ENCODE peak calls at places on chromosomes 1 and 21, in five cellular contexts. X, I, N, L and T are unnamed samples.

GRCh38 chr1:89974701-89975470 is 20.0 kb upstream of the ZNF326 start:
- DNase-seq in X (no peak), I (no peak), N (no peak), L (no peak), T (no peak)

GRCh38 chr1:176541663-176542062 is 78.7 kb downstream of the PAPPA2 start:
- DNase-seq in X (no peak), I (no peak), N (no peak), L (no peak), T (no peak)

GRCh38 chr1:17119076-17119743 is at the start of gene PADI2:
- DNase-seq in X (peak; percentile 53), I (peak; percentile 22), N (peak; percentile 67), L (peak; percentile 74), T (peak; percentile 68)

GRCh38 chr1:102550729-102551384 is 554.1 kb upstream of the OLFM3 start:
- DNase-seq in X (peak; percentile 38), I (no peak), N (peak; percentile 36), L (peak; percentile 5), T (peak; percentile 1)

GRCh38 chr1:5223266-5223665 is 568.9 kb downstream of the AJAP1 start:
- DNase-seq in X (no peak), I (no peak), N (no peak), L (no peak), T (no peak)

GRCh38 chr1:234628099-234628498 is 18.1 kb upstream of the IRF2BP2 start:
- DNase-seq in X (no peak), I (no peak), N (no peak), L (no peak), T (no peak)

GRCh38 chr1:156140879-156141707 is 12.3 kb upstream of the SEMA4A start:
- DNase-seq in X (no peak), I (no peak), N (peak; percentile 84), L (peak; percentile 69), T (no peak)

GRCh38 chr1:161091093-161091492 is 1.7 kb upstream of the NECTIN4 start:
- DNase-seq in X (no peak), I (no peak), N (no peak), L (no peak), T (no peak)

GRCh38 chr21:43267391-43268085 is 98.7 kb downstream of the CRYAA start:
- DNase-seq in X (no peak), I (no peak), N (no peak), L (no peak), T (no peak)